ENCODE peak calls at places on chromosomes 5 and 9, in six cellular contexts. One of them, this sample, is unnamed. For H3K4me1, the result is how much of the 10 kb centered on the place peaks cover.

GRCh38 chr5:573976-574375 is 38.2 kb upstream of the CEP72 start:
- DNase-seq in ovary: no peak
- DNase-seq in H9: peak
- DNase-seq in SK-N-SH: no peak
- DNase-seq in neuronal stem cell: no peak
- DNase-seq in IMR-90: no peak
- DNase-seq in this sample: no peak

GRCh38 chr9:72809586-72809985 is 143.3 kb downstream of the ALDH1A1 start:
- DNase-seq in neuronal stem cell: no peak
- DNase-seq in SK-N-SH: no peak
- DNase-seq in ovary: no peak
- DNase-seq in IMR-90: no peak
- DNase-seq in H9: no peak
- DNase-seq in this sample: no peak

GRCh38 chr9:87751869-87752268 is 25.9 kb downstream of the CTSL start:
- DNase-seq in H9: no peak
- DNase-seq in IMR-90: no peak
- DNase-seq in SK-N-SH: no peak
- DNase-seq in ovary: no peak
- DNase-seq in neuronal stem cell: no peak
- DNase-seq in this sample: no peak

GRCh38 chr5:94807985-94808384 is 189.5 kb downstream of the SLF1 start:
- DNase-seq in neuronal stem cell: no peak
- DNase-seq in H9: no peak
- DNase-seq in ovary: no peak
- DNase-seq in SK-N-SH: no peak
- DNase-seq in IMR-90: no peak
- DNase-seq in this sample: no peak

GRCh38 chr9:125629451-125629850 is 77.6 kb downstream of the MAPKAP1 start:
- DNase-seq in ovary: no peak
- DNase-seq in SK-N-SH: no peak
- DNase-seq in neuronal stem cell: no peak
- DNase-seq in H9: no peak
- DNase-seq in IMR-90: no peak
- DNase-seq in this sample: no peak

GRCh38 chr5:107466233-107466769 is 204.4 kb downstream of the EFNA5 start:
- DNase-seq in SK-N-SH: no peak
- DNase-seq in H9: peak
- DNase-seq in neuronal stem cell: peak
- DNase-seq in ovary: no peak
- DNase-seq in IMR-90: peak
- DNase-seq in this sample: no peak

GRCh38 chr9:129346046-129346445 is 168.0 kb upstream of the IER5L start:
- DNase-seq in neuronal stem cell: no peak
- DNase-seq in IMR-90: no peak
- DNase-seq in H9: no peak
- DNase-seq in ovary: no peak
- DNase-seq in SK-N-SH: peak
- DNase-seq in this sample: no peak

GRCh38 chr5:124774002-124774318 is 27.5 kb upstream of the ZNF608 start:
- DNase-seq in ovary: no peak
- DNase-seq in neuronal stem cell: no peak
- DNase-seq in IMR-90: no peak
- DNase-seq in H9: no peak
- DNase-seq in SK-N-SH: no peak
- DNase-seq in this sample: no peak

GRCh38 chr5:151520294-151520693 is 70.8 kb downstream of the FAT2 start:
- DNase-seq in neuronal stem cell: no peak
- DNase-seq in H9: no peak
- DNase-seq in IMR-90: no peak
- DNase-seq in SK-N-SH: no peak
- DNase-seq in ovary: no peak
- DNase-seq in this sample: no peak

GRCh38 chr9:129548571-129549135 is 72.2 kb downstream of the C9orf50 start:
- DNase-seq in neuronal stem cell: no peak
- DNase-seq in IMR-90: no peak
- DNase-seq in SK-N-SH: no peak
- DNase-seq in H9: no peak
- DNase-seq in ovary: peak
- DNase-seq in this sample: no peak

GRCh38 chr9:127285957-127286356 is 21.4 kb downstream of the GARNL3 start:
- DNase-seq in IMR-90: no peak
- DNase-seq in H9: no peak
- DNase-seq in SK-N-SH: no peak
- DNase-seq in neuronal stem cell: no peak
- DNase-seq in ovary: no peak
- DNase-seq in this sample: no peak

GRCh38 chr5:154654484-154655375 is 100.4 kb upstream of the LARP1 start:
- DNase-seq in SK-N-SH: no peak
- DNase-seq in H9: no peak
- DNase-seq in ovary: no peak
- DNase-seq in IMR-90: no peak
- DNase-seq in neuronal stem cell: no peak
- DNase-seq in this sample: no peak

GRCh38 chr5:140800816-140801493 is at the start of gene PCDHA3:
- DNase-seq in IMR-90: peak
- DNase-seq in SK-N-SH: no peak
- DNase-seq in ovary: no peak
- DNase-seq in H9: no peak
- DNase-seq in neuronal stem cell: no peak
- DNase-seq in this sample: no peak

GRCh38 chr9:107760469-107761242 is 271.1 kb upstream of the KLF4 start:
- DNase-seq in ovary: no peak
- DNase-seq in neuronal stem cell: no peak
- DNase-seq in IMR-90: no peak
- DNase-seq in SK-N-SH: no peak
- DNase-seq in H9: no peak
- DNase-seq in this sample: no peak

GRCh38 chr9:8750639-8751041 is 951.1 kb upstream of the DMAC1 start:
- DNase-seq in H9: no peak
- DNase-seq in SK-N-SH: peak
- DNase-seq in neuronal stem cell: no peak
- DNase-seq in IMR-90: no peak
- DNase-seq in ovary: no peak
- DNase-seq in this sample: no peak

GRCh38 chr5:2797981-2798380 is 46.5 kb upstream of the IRX2 start:
- DNase-seq in SK-N-SH: no peak
- DNase-seq in ovary: no peak
- DNase-seq in H9: no peak
- DNase-seq in neuronal stem cell: no peak
- DNase-seq in IMR-90: no peak
- DNase-seq in this sample: no peak

GRCh38 chr5:9468070-9468388 is 77.8 kb downstream of the SEMA5A start:
- DNase-seq in neuronal stem cell: no peak
- DNase-seq in H9: no peak
- DNase-seq in SK-N-SH: peak
- DNase-seq in IMR-90: peak
- DNase-seq in ovary: no peak
- DNase-seq in this sample: no peak

GRCh38 chr5:14447958-14448881 is 133.4 kb upstream of the OTULINL start:
- DNase-seq in neuronal stem cell: no peak
- DNase-seq in SK-N-SH: peak
- DNase-seq in ovary: peak
- DNase-seq in IMR-90: no peak
- DNase-seq in H9: no peak
- DNase-seq in this sample: no peak

GRCh38 chr5:14443665-14444064 is 137.9 kb upstream of the OTULINL start:
- DNase-seq in H9: no peak
- DNase-seq in SK-N-SH: no peak
- DNase-seq in neuronal stem cell: no peak
- DNase-seq in ovary: no peak
- DNase-seq in IMR-90: no peak
- DNase-seq in this sample: no peak

GRCh38 chr5:14444988-14445387 is 136.6 kb upstream of the OTULINL start:
- DNase-seq in neuronal stem cell: no peak
- DNase-seq in SK-N-SH: no peak
- DNase-seq in ovary: no peak
- DNase-seq in IMR-90: peak
- DNase-seq in H9: no peak
- DNase-seq in this sample: no peak

GRCh38 chr5:14444161-14444560 is 137.4 kb upstream of the OTULINL start:
- DNase-seq in IMR-90: no peak
- DNase-seq in neuronal stem cell: no peak
- DNase-seq in SK-N-SH: no peak
- DNase-seq in H9: no peak
- DNase-seq in ovary: no peak
- DNase-seq in this sample: no peak

GRCh38 chr5:14445581-14446290 is 135.9 kb upstream of the OTULINL start:
- DNase-seq in neuronal stem cell: peak
- DNase-seq in H9: peak
- DNase-seq in SK-N-SH: peak
- DNase-seq in ovary: peak
- DNase-seq in IMR-90: no peak
- DNase-seq in this sample: peak
- H3K4me1 ChIP-seq in neuronal stem cell: half or more
- H3K4me1 ChIP-seq in H9: under half
- H3K4me1 ChIP-seq in SK-N-SH: half or more
- H3K4me1 ChIP-seq in ovary: under half
- H3K4me1 ChIP-seq in IMR-90: under half
- H3K4me1 ChIP-seq in this sample: under half

GRCh38 chr5:17316973-17317459 is 99.6 kb downstream of the BASP1 start:
- DNase-seq in ovary: no peak
- DNase-seq in SK-N-SH: no peak
- DNase-seq in IMR-90: peak
- DNase-seq in neuronal stem cell: no peak
- DNase-seq in H9: no peak
- DNase-seq in this sample: no peak
- H3K27ac ChIP-seq in ovary: no peak
- H3K27ac ChIP-seq in SK-N-SH: no peak
- H3K27ac ChIP-seq in IMR-90: peak
- H3K27ac ChIP-seq in neuronal stem cell: no peak
- H3K27ac ChIP-seq in H9: no peak
- H3K27ac ChIP-seq in this sample: no peak

DNA sequence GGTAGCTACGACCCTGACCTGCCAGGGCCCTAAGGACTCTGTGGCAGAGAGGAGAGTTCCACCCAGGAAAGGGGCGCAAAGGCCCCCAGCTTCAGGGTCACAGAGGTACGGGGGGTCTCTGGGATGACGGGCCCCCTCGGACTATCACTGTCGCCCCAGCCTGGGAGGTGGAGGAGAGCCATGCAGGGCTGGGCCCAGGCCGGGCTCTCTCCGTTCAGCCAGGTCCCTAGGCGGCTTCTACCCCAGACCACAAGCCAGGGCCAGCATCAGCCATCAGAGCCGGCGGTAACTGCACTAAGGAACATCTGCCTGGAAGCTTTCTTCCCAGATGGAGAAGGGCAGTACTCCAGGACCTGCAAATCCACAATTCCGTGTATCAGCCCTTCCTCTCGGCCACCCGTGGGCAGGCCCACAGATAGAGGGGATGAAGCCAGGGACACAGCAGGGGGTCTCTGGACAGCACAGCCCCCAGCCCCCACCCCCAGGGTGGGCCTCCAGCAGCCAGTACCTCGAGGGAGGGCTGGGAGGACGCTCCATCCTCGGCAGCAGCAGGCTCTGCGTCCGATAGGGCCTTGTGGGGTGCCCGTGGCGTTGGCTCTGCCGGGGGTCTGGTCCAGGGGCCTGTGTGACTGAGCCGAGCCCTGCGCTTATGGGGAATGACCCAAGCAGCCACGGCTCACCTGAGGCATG is 38.4 kb downstream of the NACC2 start:
- DNase-seq in neuronal stem cell: no peak
- DNase-seq in IMR-90: no peak
- DNase-seq in ovary: no peak
- DNase-seq in SK-N-SH: peak
- DNase-seq in H9: no peak
- DNase-seq in this sample: no peak
- H3K4me1 ChIP-seq in neuronal stem cell: under half
- H3K4me1 ChIP-seq in IMR-90: under half
- H3K4me1 ChIP-seq in ovary: under half
- H3K4me1 ChIP-seq in SK-N-SH: half or more
- H3K4me1 ChIP-seq in H9: under half
- H3K4me1 ChIP-seq in this sample: under half

GRCh38 chr5:57495285-57495684 is 12.7 kb upstream of the ACTBL2 start:
- DNase-seq in H9: no peak
- DNase-seq in SK-N-SH: no peak
- DNase-seq in IMR-90: no peak
- DNase-seq in ovary: no peak
- DNase-seq in neuronal stem cell: no peak
- DNase-seq in this sample: no peak

GRCh38 chr5:57493034-57493433 is 10.4 kb upstream of the ACTBL2 start:
- DNase-seq in H9: no peak
- DNase-seq in SK-N-SH: no peak
- DNase-seq in ovary: no peak
- DNase-seq in IMR-90: no peak
- DNase-seq in neuronal stem cell: no peak
- DNase-seq in this sample: no peak

GRCh38 chr5:57492632-57493031 is 10.0 kb upstream of the ACTBL2 start:
- DNase-seq in SK-N-SH: no peak
- DNase-seq in IMR-90: no peak
- DNase-seq in H9: no peak
- DNase-seq in neuronal stem cell: no peak
- DNase-seq in ovary: no peak
- DNase-seq in this sample: no peak

GRCh38 chr5:57495688-57496087 is 13.1 kb upstream of the ACTBL2 start:
- DNase-seq in neuronal stem cell: no peak
- DNase-seq in SK-N-SH: no peak
- DNase-seq in H9: no peak
- DNase-seq in IMR-90: no peak
- DNase-seq in ovary: no peak
- DNase-seq in this sample: no peak

DNA sequence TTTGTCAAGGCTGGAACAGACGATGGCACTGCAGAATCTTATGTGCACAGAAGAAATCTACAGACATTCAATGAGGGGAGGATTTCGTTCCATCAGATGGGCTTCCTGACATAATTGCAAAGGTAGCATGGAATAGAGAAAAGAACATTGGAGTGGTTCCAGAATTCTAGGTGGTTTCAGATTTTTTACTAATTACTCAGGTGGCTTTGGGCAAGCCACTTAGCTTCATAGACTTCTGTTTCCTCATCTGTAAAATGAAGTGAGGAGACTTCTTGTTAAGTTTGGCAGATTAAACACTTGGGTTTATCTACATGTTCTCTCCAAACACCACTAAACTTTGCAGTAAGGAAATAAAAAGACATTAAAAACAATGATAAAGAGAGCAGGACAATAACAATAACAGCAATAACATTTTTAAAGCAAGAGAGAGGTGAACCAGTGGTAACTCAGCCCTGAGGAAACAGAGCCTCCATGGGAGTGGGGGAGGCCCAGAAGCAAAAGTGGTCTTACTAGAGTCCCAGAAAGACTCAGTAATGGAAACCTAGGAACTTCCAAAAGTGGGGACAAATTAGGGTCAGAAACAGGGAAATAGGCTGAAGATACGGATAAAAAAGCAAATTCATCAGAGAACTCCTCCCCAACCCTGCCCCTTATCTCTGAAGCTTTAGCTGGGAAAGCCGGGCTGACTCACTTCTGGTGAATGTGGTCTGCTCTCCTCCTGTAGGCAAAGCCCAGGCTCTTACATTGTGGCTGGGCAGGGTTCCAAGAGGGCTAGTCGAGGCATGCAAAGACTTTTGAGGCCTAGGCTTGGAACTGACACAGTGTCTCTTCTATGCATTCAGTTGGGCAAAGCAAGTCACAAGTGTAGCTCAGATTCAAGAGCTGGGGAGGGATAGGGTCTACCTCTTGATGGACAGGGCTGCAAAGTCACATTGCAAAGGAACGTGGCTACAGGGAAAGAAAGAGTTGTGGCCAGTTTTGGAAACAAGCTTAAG is 11.8 kb upstream of the ACTBL2 start:
- DNase-seq in SK-N-SH: no peak
- DNase-seq in ovary: peak
- DNase-seq in neuronal stem cell: no peak
- DNase-seq in H9: no peak
- DNase-seq in IMR-90: peak
- DNase-seq in this sample: no peak
- H3K27ac ChIP-seq in SK-N-SH: peak
- H3K27ac ChIP-seq in ovary: no peak
- H3K27ac ChIP-seq in neuronal stem cell: no peak
- H3K27ac ChIP-seq in H9: no peak
- H3K27ac ChIP-seq in IMR-90: peak
- H3K27ac ChIP-seq in this sample: no peak

This sample was measured in iPS DF 6.9.